ENCODE peak calls at places on chromosome 3, in seven cellular contexts. One of them, this sample, is unnamed.

GRCh38 chr3:46987485-46988401 is 8.3 kb downstream of the NBEAL2 start:
- DNase-seq in COR-L47: no peak
- DNase-seq in activated T-cell treated with anti-CD3 and anti-CD28 coated beads for 1 hour: peak
- DNase-seq in AG10803: no peak
- DNase-seq in CD8-positive, alpha-beta T cell: peak
- DNase-seq in DMS153: no peak
- DNase-seq in hepatocyte: peak
- DNase-seq in this sample: no peak

GRCh38 chr3:126500016-126500415 is 17.6 kb downstream of the UROC1 start:
- DNase-seq in COR-L47: no peak
- DNase-seq in activated T-cell treated with anti-CD3 and anti-CD28 coated beads for 1 hour: no peak
- DNase-seq in AG10803: no peak
- DNase-seq in CD8-positive, alpha-beta T cell: no peak
- DNase-seq in DMS153: no peak
- DNase-seq in hepatocyte: no peak
- DNase-seq in this sample: no peak

GRCh38 chr3:197371521-197372075 is 73.2 kb upstream of the DLG1 start:
- DNase-seq in COR-L47: no peak
- DNase-seq in activated T-cell treated with anti-CD3 and anti-CD28 coated beads for 1 hour: no peak
- DNase-seq in AG10803: peak
- DNase-seq in CD8-positive, alpha-beta T cell: no peak
- DNase-seq in DMS153: peak
- DNase-seq in hepatocyte: no peak
- DNase-seq in this sample: no peak

GRCh38 chr3:31974454-31974853 is 6.6 kb downstream of the OSBPL10 start:
- DNase-seq in COR-L47: no peak
- DNase-seq in activated T-cell treated with anti-CD3 and anti-CD28 coated beads for 1 hour: no peak
- DNase-seq in AG10803: no peak
- DNase-seq in CD8-positive, alpha-beta T cell: no peak
- DNase-seq in DMS153: no peak
- DNase-seq in hepatocyte: peak
- DNase-seq in this sample: no peak

GRCh38 chr3:99131876-99132275 is 230.4 kb upstream of the DCBLD2 start:
- DNase-seq in COR-L47: no peak
- DNase-seq in activated T-cell treated with anti-CD3 and anti-CD28 coated beads for 1 hour: no peak
- DNase-seq in AG10803: peak
- DNase-seq in CD8-positive, alpha-beta T cell: no peak
- DNase-seq in DMS153: no peak
- DNase-seq in hepatocyte: no peak
- DNase-seq in this sample: no peak

GRCh38 chr3:194031349-194031748 is 104.6 kb upstream of the HES1 start:
- DNase-seq in COR-L47: no peak
- DNase-seq in activated T-cell treated with anti-CD3 and anti-CD28 coated beads for 1 hour: no peak
- DNase-seq in AG10803: no peak
- DNase-seq in CD8-positive, alpha-beta T cell: no peak
- DNase-seq in DMS153: no peak
- DNase-seq in hepatocyte: no peak
- DNase-seq in this sample: no peak

GRCh38 chr3:16520636-16521579 is 7.4 kb upstream of the RFTN1 start:
- DNase-seq in COR-L47: no peak
- DNase-seq in activated T-cell treated with anti-CD3 and anti-CD28 coated beads for 1 hour: no peak
- DNase-seq in AG10803: no peak
- DNase-seq in CD8-positive, alpha-beta T cell: no peak
- DNase-seq in DMS153: no peak
- DNase-seq in hepatocyte: no peak
- DNase-seq in this sample: no peak

GRCh38 chr3:119352863-119353527 is 58.8 kb downstream of the ARHGAP31 start:
- DNase-seq in COR-L47: no peak
- DNase-seq in activated T-cell treated with anti-CD3 and anti-CD28 coated beads for 1 hour: no peak
- DNase-seq in AG10803: peak
- DNase-seq in CD8-positive, alpha-beta T cell: no peak
- DNase-seq in DMS153: no peak
- DNase-seq in hepatocyte: peak
- DNase-seq in this sample: no peak

GRCh38 chr3:188362405-188362831 is 208.5 kb downstream of the LPP start:
- DNase-seq in COR-L47: no peak
- DNase-seq in activated T-cell treated with anti-CD3 and anti-CD28 coated beads for 1 hour: no peak
- DNase-seq in AG10803: peak
- DNase-seq in CD8-positive, alpha-beta T cell: no peak
- DNase-seq in DMS153: peak
- DNase-seq in hepatocyte: peak
- DNase-seq in this sample: no peak